ENCODE peak calls at places on chromosomes 1 and 21, in ten cellular contexts. X is activated gamma-delta T cell treated with Interleukin-2 at 50 U/mL for 16 hours; V is PC-9; B is activated naive CD8-positive, alpha-beta T cell treated with anti-CD3 and anti-CD28 coated beads, Interleukin-2, amount 50 U/mL, for 24 hours; J is ascending aorta; P is esophagus squamous epithelium; N is NCI-H2171; L is lower leg skin; M is HS-5; K is activated T-cell treated with anti-CD3 and anti-CD28 coated beads, Interleukin-2, amount 50 U/mL, for 4 hours. F is an unnamed sample.
A peak's percentile ranks its signal among the peaks of the same experiment; 100 is the strongest.

GRCh38 chr1:170414989-170415733 is 116.8 kb upstream of the GORAB start:
- DNase-seq in X (no peak), V (no peak), B (no peak), J (no peak), P (no peak), N (no peak), L (peak; percentile 42), M (no peak), K (no peak), F (no peak)

GRCh38 chr1:161088587-161089110 is 709 bp downstream of the NECTIN4 start:
- DNase-seq in X (no peak), V (peak; percentile 75), B (no peak), J (no peak), P (no peak), N (no peak), L (no peak), M (no peak), K (no peak), F (no peak)

GRCh38 chr1:15849775-15850449 is 2.4 kb downstream of the SPEN start:
- DNase-seq in X (no peak), V (peak; percentile 45), B (peak; percentile 47), J (no peak), P (no peak), N (peak; percentile 73), L (peak; percentile 47), M (no peak), K (peak; percentile 10), F (no peak)

GRCh38 chr1:108200627-108201106 is 524 bp upstream of the SLC25A24 start:
- DNase-seq in X (peak; percentile 30), V (peak; percentile 76), B (peak; percentile 40), J (no peak), P (no peak), N (peak; percentile 36), L (peak; percentile 49), M (no peak), K (peak; percentile 40), F (peak; percentile 31)

GRCh38 chr21:46062471-46063211 is 35.3 kb upstream of the COL6A2 start:
- DNase-seq in X (no peak), V (no peak), B (no peak), J (no peak), P (no peak), N (no peak), L (peak; percentile 9), M (no peak), K (no peak), F (no peak)

GRCh38 chr1:55021965-55022546 is 17.3 kb upstream of the PCSK9 start:
- DNase-seq in X (peak; percentile 51), V (peak; percentile 82), B (peak; percentile 80), J (no peak), P (no peak), N (peak; percentile 70), L (peak; percentile 47), M (peak; percentile 70), K (peak; percentile 52), F (peak; percentile 18)

GRCh38 chr1:212760126-212760823 is 31.3 kb downstream of the NSL1 start:
- DNase-seq in X (peak; percentile 27), V (no peak), B (peak; percentile 68), J (no peak), P (no peak), N (no peak), L (no peak), M (no peak), K (peak; percentile 46), F (peak; percentile 39)

GRCh38 chr21:34187935-34188334 is 114.6 kb downstream of the MRPS6 start:
- DNase-seq in X (no peak), V (no peak), B (no peak), J (no peak), P (no peak), N (no peak), L (peak; percentile 50), M (no peak), K (no peak), F (no peak)

GRCh38 chr1:38671221-38671620 is 188.4 kb downstream of the RRAGC start:
- DNase-seq in X (no peak), V (no peak), B (no peak), J (no peak), P (no peak), N (no peak), L (no peak), M (no peak), K (no peak), F (no peak)

GRCh38 chr1:231861541-231862481 is 235.2 kb downstream of the DISC1 start:
- DNase-seq in X (no peak), V (no peak), B (no peak), J (no peak), P (no peak), N (no peak), L (no peak), M (no peak), K (no peak), F (no peak)

GRCh38 chr1:160261526-160261877 is 847 bp downstream of the DCAF8 start:
- DNase-seq in X (peak; percentile 66), V (peak; percentile 74), B (peak; percentile 68), J (no peak), P (no peak), N (peak; percentile 28), L (peak; percentile 42), M (peak; percentile 37), K (peak; percentile 63), F (peak; percentile 59)

GRCh38 chr1:2373551-2374259 is 17.6 kb downstream of the MORN1 start:
- DNase-seq in X (no peak), V (peak; percentile 29), B (no peak), J (no peak), P (no peak), N (no peak), L (no peak), M (no peak), K (no peak), F (no peak)

GRCh38 chr1:178004926-178005391 is 35.1 kb upstream of the SEC16B start:
- DNase-seq in X (no peak), V (no peak), B (no peak), J (no peak), P (no peak), N (no peak), L (no peak), M (no peak), K (no peak), F (no peak)

GRCh38 chr1:8394456-8395321 is 76.8 kb downstream of the SLC45A1 start:
- DNase-seq in X (no peak), V (peak; percentile 92), B (peak; percentile 27), J (no peak), P (no peak), N (no peak), L (no peak), M (peak; percentile 81), K (peak; percentile 23), F (no peak)

GRCh38 chr1:79959635-79960034 is 953.1 kb upstream of the ADGRL4 start:
- DNase-seq in X (no peak), V (no peak), B (no peak), J (no peak), P (no peak), N (no peak), L (no peak), M (no peak), K (no peak), F (no peak)

GRCh38 chr1:181676269-181676668 is 193.0 kb downstream of the CACNA1E start:
- DNase-seq in X (no peak), V (no peak), B (no peak), J (no peak), P (no peak), N (no peak), L (no peak), M (no peak), K (no peak), F (no peak)

GRCh38 chr1:113391643-113392271 is 1.4 kb downstream of the MAGI3 start:
- DNase-seq in X (peak; percentile 3), V (peak; percentile 65), B (no peak), J (no peak), P (no peak), N (no peak), L (no peak), M (no peak), K (no peak), F (no peak)

GRCh38 chr1:150764617-150765090 is 924 bp downstream of the CTSS start:
- DNase-seq in X (no peak), V (peak; percentile 42), B (no peak), J (no peak), P (no peak), N (no peak), L (no peak), M (peak; percentile 84), K (no peak), F (no peak)

GRCh38 chr1:51323778-51324177 is 6.6 kb downstream of the TTC39A start:
- DNase-seq in X (no peak), V (no peak), B (no peak), J (no peak), P (no peak), N (no peak), L (no peak), M (no peak), K (no peak), F (no peak)

GRCh38 chr1:205950280-205950679 is 7.0 kb upstream of the SLC26A9 start:
- DNase-seq in X (no peak), V (no peak), B (no peak), J (no peak), P (no peak), N (no peak), L (peak; percentile 70), M (no peak), K (no peak), F (no peak)

F was measured in stimulated activated CD4-positive, alpha-beta T cell treated with anti-CD3 and anti-CD28 coated beads, Interleukin-2, amount 100 ng/mL, for 4 hours.